ENCODE peak calls at places on chromosomes 13 and 19, in six cellular contexts. X, D, E, W, I and U are unnamed samples.

GRCh38 chr13:103031332-103031873 is 34.8 kb downstream of the SLC10A2 start:
- DNase-seq in X (no peak), D (no peak), E (no peak), W (no peak), I (peak; percentile 11), U (no peak)

GRCh38 chr13:49711218-49711863 is 20.1 kb upstream of the EBPL start:
- DNase-seq in X (no peak), D (peak; percentile 78), E (no peak), W (no peak), I (no peak), U (no peak)

GRCh38 chr13:89238496-89238895 is 1567.3 kb downstream of the SLITRK5 start:
- DNase-seq in X (no peak), D (no peak), E (no peak), W (no peak), I (no peak), U (no peak)

GRCh38 chr13:51154029-51154555 is 43.0 kb upstream of the C13orf42 start:
- DNase-seq in X (no peak), D (peak; percentile 73), E (no peak), W (no peak), I (no peak), U (no peak)

GRCh38 chr19:40282920-40283319 is 2.2 kb downstream of the AKT2 start:
- DNase-seq in X (no peak), D (peak; percentile 61), E (no peak), W (no peak), I (no peak), U (no peak)

GRCh38 chr19:6788896-6789295 is 16.4 kb downstream of the VAV1 start:
- DNase-seq in X (no peak), D (no peak), E (no peak), W (no peak), I (no peak), U (no peak)

GRCh38 chr13:111046590-111047141 is 68.4 kb upstream of the ARHGEF7 start:
- DNase-seq in X (no peak), D (peak; percentile 64), E (no peak), W (no peak), I (no peak), U (no peak)

GRCh38 chr13:114021464-114022308 is 47.8 kb upstream of the C13orf46 start:
- DNase-seq in X (no peak), D (no peak), E (no peak), W (no peak), I (no peak), U (no peak)